ENCODE peak calls at places on chromosomes 2 and 18, in six cellular contexts. S, X, Z, Q, I and Y are unnamed samples.

GRCh38 chr2:224584111-224584764 is 925 bp downstream of the CUL3 start:
- DNase-seq in S (no peak), X (peak; percentile 41), Z (peak; percentile 26), Q (peak; percentile 32), I (no peak), Y (no peak)

GRCh38 chr18:58117685-58118403 is 73.8 kb downstream of the NEDD4L start:
- DNase-seq in S (no peak), X (peak; percentile 97), Z (no peak), Q (peak; percentile 66), I (peak; percentile 85), Y (no peak)

GRCh38 chr18:76479351-76480238 is 15.4 kb downstream of the ZNF516 start:
- DNase-seq in S (no peak), X (no peak), Z (no peak), Q (no peak), I (no peak), Y (no peak)

GRCh38 chr18:60044290-60045006 is 144.7 kb downstream of the PMAIP1 start:
- DNase-seq in S (no peak), X (peak; percentile 49), Z (no peak), Q (peak; percentile 19), I (peak; percentile 47), Y (no peak)

GRCh38 chr2:240411261-240412160 is 24.0 kb upstream of the GPC1 start:
- DNase-seq in S (no peak), X (no peak), Z (no peak), Q (no peak), I (no peak), Y (no peak)

GRCh38 chr2:101012706-101013181 is 10.7 kb downstream of the RPL31 start:
- DNase-seq in S (peak; percentile 41), X (peak; percentile 31), Z (no peak), Q (no peak), I (no peak), Y (no peak)

GRCh38 chr18:22129778-22130177 is 39.6 kb upstream of the GATA6 start:
- DNase-seq in S (no peak), X (no peak), Z (no peak), Q (no peak), I (no peak), Y (no peak)

GRCh38 chr2:183477296-183477695 is 353.1 kb downstream of the NUP35 start:
- DNase-seq in S (no peak), X (no peak), Z (no peak), Q (no peak), I (no peak), Y (no peak)